ENCODE peak calls at places on chromosomes 12 and 14, in ten cellular contexts. E is AG10803, Y is fibroblast of lung, F is ovary, D is vagina, P is WERI-Rb-1, N is lower leg skin, R is IMR-90, A is right cardiac atrium, H is GM23248. K is an unnamed sample.

GRCh38 chr14:28767851-28768548 is 1.4 kb downstream of the FOXG1 start:
- DNase-seq in R (no peak), D (no peak), N (no peak), E (no peak), F (peak; percentile 42), H (no peak), Y (no peak), P (peak; percentile 50), A (no peak), K (no peak)

GRCh38 chr12:26833692-26834168 is 736 bp upstream of the ITPR2 start:
- DNase-seq in P (peak; percentile 90), A (peak; percentile 75), D (no peak), F (peak; percentile 68), Y (peak; percentile 19), H (peak; percentile 52), N (peak; percentile 30), E (no peak), R (peak; percentile 13), K (no peak)

GRCh38 chr14:106055257-106055656 is 528.9 kb downstream of the TMEM121 start:
- DNase-seq in H (no peak), E (no peak), F (no peak), A (no peak), R (no peak), N (no peak), P (no peak), Y (no peak), D (no peak), K (no peak)

GRCh38 chr12:132194556-132194955 is 50.3 kb downstream of the NOC4L start:
- DNase-seq in H (no peak), Y (no peak), E (no peak), D (no peak), A (no peak), F (no peak), N (no peak), P (no peak), R (no peak), K (no peak)

GRCh38 chr12:31736472-31736871 is 7.7 kb upstream of the AMN1 start:
- DNase-seq in D (no peak), P (no peak), H (peak; percentile 93), E (peak; percentile 83), R (peak; percentile 89), A (no peak), N (no peak), F (no peak), Y (peak; percentile 95), K (no peak)

GRCh38 chr14:69090187-69090789 is 62.6 kb downstream of the DCAF5 start:
- DNase-seq in R (peak; percentile 55), P (peak; percentile 29), Y (peak; percentile 52), F (no peak), D (no peak), A (no peak), E (peak; percentile 34), N (no peak), H (peak; percentile 64), K (no peak)

GRCh38 chr12:104669057-104669770 is 212.5 kb downstream of the CHST11 start:
- DNase-seq in R (no peak), Y (no peak), A (peak; percentile 94), N (no peak), F (peak; percentile 67), D (no peak), H (no peak), E (no peak), P (no peak), K (no peak)

GRCh38 chr14:49310298-49310697 is 275.9 kb downstream of the RPS29 start:
- DNase-seq in N (no peak), A (no peak), E (no peak), R (no peak), H (no peak), F (no peak), P (no peak), D (no peak), Y (no peak), K (no peak)

GRCh38 chr12:104695453-104696148 is 238.9 kb downstream of the CHST11 start:
- DNase-seq in R (peak; percentile 93), E (peak; percentile 74), D (no peak), N (no peak), A (peak; percentile 36), H (peak; percentile 97), Y (peak; percentile 100), F (no peak), P (no peak), K (peak; percentile 97)

GRCh38 chr14:59920378-59920683 is 387 bp downstream of the LRRC9 start:
- DNase-seq in E (no peak), N (no peak), D (no peak), R (no peak), P (no peak), Y (no peak), A (no peak), F (no peak), H (no peak), K (no peak)
- H3K4me3 ChIP-seq in E (no peak overlapping the region), N (no peak overlapping the region), D (no peak overlapping the region), R (no peak overlapping the region), P (peak overlapping the region; percentile 78), Y (no peak overlapping the region), A (no peak overlapping the region), F (no peak overlapping the region), H (no peak overlapping the region), K (no peak overlapping the region)

GRCh38 chr12:40055227-40055579 is 50.7 kb downstream of the SLC2A13 start:
- DNase-seq in E (no peak), Y (peak; percentile 7), D (no peak), A (no peak), R (peak; percentile 19), P (no peak), F (no peak), H (peak; percentile 17), N (no peak), K (no peak)
- H3K4me3 ChIP-seq in E (no peak overlapping the region), Y (no peak overlapping the region), D (no peak overlapping the region), A (no peak overlapping the region), R (no peak overlapping the region), P (no peak overlapping the region), F (no peak overlapping the region), H (no peak overlapping the region), N (no peak overlapping the region), K (no peak overlapping the region)

DNA sequence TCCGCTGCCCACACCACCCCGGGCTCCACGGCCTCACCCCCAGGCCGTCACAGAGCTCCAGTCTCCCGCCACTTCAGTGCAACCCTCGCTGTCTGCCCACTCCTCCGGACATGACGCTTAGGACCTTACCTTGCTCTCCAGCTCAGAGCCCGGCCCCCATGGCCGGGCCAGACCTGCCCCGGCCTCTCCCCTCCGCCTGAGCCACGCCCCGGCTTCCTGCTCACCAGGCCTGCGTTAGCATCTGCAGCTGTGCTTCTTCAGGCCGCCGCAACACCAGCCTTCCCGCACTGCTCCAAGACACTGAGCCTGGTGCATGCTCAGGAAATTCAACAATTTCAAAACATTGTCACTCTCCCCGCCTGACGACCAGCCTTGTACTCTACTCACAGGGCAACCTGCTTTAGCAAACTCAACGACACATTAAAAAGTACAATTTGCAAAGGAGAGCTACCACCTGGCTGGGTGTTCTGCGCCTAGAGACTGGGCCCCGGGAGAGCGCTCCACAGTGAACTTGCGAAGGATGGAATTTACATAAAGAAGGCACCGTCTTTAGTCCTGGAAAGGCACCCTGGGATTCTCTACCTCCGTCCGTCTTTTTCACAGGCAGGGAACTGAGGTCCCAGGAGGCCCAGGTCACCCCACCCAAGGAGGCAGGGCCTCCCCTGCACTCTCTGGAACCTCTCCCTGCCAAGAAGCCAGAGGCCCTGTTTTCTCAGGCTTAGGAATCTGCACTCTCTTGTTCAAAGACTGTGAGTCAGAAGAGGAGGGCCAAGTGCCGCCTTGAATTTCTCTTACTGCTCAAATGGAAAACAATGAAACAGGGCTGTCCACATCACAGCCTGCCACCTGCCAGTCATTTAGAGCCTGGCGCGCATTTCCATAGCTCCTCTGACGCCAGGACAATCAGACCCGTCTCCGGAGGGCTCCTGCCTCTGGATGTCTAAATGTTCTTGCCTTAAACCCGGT is 51.3 kb downstream of the STX2 start:
- DNase-seq in R (peak; percentile 35), E (no peak), F (no peak), A (no peak), N (no peak), D (no peak), H (peak; percentile 37), Y (peak; percentile 76), P (no peak), K (peak; percentile 52)
- H3K4me3 ChIP-seq in R (no peak overlapping the region), E (no peak overlapping the region), F (no peak overlapping the region), A (no peak overlapping the region), N (no peak overlapping the region), D (no peak overlapping the region), H (no peak overlapping the region), Y (no peak overlapping the region), P (no peak overlapping the region), K (no peak overlapping the region)

DNA sequence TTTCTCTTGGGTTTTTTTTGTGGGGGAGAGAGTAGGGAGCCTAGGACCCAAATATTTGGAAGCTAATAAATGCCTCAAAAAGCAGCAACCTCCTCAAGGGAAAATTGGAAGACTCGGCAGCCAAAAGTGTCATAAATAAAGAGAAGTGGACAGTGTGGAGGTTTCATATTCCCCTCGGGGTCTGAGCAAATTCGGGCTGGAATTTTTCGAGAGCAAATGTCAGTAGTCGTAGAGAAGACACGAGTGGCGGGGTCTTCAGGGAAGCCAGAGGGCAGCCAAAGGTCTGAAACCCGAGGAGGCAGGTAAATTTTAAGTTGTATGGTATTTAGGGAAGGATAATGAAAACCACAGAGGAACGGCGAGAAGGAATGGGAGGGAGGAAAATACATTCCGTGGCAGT is 13.1 kb downstream of the BCL11B start:
- DNase-seq in F (no peak), R (no peak), A (no peak), N (no peak), Y (no peak), P (no peak), D (no peak), E (no peak), H (no peak), K (no peak)
- H3K4me3 ChIP-seq in F (peak overlapping the region; percentile 21), R (no peak overlapping the region), A (no peak overlapping the region), N (no peak overlapping the region), Y (no peak overlapping the region), P (no peak overlapping the region), D (no peak overlapping the region), E (peak overlapping the region; percentile 44), H (no peak overlapping the region), K (peak overlapping the region; percentile 25)

DNA sequence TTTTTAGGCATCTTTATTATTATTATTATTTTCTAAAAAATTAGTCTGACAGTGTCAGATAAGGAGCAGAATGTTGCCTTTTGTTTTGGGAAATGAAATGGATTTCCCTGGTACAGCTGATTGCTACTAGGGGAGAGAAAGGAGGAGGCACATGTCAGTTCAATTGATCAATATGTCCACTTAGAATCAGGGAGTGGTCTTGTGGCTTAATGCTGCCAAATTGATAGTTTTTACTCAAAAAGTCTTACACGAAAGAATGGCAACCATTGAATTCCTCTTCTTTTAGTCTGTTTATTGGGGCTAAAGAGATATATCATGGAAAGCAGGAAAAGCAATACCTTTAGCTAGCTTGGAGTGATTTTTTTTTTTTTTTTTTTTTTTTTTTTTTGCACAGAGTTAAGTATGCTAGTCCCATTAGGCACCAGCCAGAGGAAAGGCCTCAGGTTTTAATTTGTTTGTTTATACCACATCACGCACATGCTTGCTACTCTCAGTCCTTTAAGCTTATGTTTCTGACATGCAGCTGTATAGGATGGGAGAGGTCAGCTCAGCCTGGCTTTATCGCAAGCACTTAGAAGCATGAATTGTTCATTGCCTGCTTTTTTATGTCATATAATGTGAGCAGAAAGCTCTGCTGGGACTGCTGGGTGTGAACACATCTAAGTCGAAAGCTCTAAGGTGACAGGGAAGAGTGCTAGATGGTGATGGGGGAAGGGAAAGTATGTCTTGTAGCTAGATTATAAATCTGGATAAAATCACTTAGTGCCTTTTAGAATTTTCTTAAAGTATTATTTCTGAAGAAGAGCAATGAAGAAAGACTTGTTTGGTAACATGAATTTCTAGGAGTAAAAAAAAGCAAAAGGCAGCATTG is 1.5 kb downstream of the AKAP6 start:
- DNase-seq in E (no peak), N (no peak), A (no peak), H (no peak), F (no peak), Y (no peak), R (no peak), P (no peak), D (no peak), K (no peak)
- H3K4me3 ChIP-seq in E (no peak overlapping the region), N (no peak overlapping the region), A (no peak overlapping the region), H (no peak overlapping the region), F (no peak overlapping the region), Y (no peak overlapping the region), R (no peak overlapping the region), P (no peak overlapping the region), D (no peak overlapping the region), K (no peak overlapping the region)

K was measured in skeletal muscle cell.